ENCODE peak calls at places on chromosomes 7 and 10, in ten cellular contexts. U is cardiac muscle cell, V is GM23338, K is AG04450, C is right lobe of liver, J is thyroid gland, X is breast epithelium, S is psoas muscle, T is ovary, G is neuronal stem cell. B is an unnamed sample.

GRCh38 chr7:2142386-2142785 is 90.4 kb downstream of the MAD1L1 start:
- DNase-seq in U (no peak), V (no peak), K (no peak), C (peak; percentile 46), J (no peak), X (no peak), S (no peak), T (no peak), G (no peak), B (no peak)

GRCh38 chr7:41114166-41114565 is 588.7 kb downstream of the INHBA start:
- DNase-seq in U (no peak), V (no peak), K (peak; percentile 78), C (no peak), J (no peak), X (no peak), S (no peak), T (no peak), G (no peak), B (no peak)

GRCh38 chr7:91286432-91286831 is 22.2 kb downstream of the FZD1 start:
- DNase-seq in U (peak; percentile 21), V (peak; percentile 46), K (no peak), C (no peak), J (peak; percentile 65), X (no peak), S (no peak), T (no peak), G (no peak), B (no peak)

GRCh38 chr7:1906087-1906830 is 236.2 kb downstream of the ELFN1 start:
- DNase-seq in U (no peak), V (no peak), K (no peak), C (peak; percentile 28), J (no peak), X (no peak), S (peak; percentile 45), T (no peak), G (no peak), B (peak; percentile 35)

GRCh38 chr7:18086165-18087030 is 58.8 kb upstream of the PRPS1L1 start:
- DNase-seq in U (peak; percentile 77), V (peak; percentile 59), K (no peak), C (no peak), J (peak; percentile 34), X (no peak), S (peak; percentile 58), T (no peak), G (peak; percentile 40), B (peak; percentile 50)

GRCh38 chr10:126749030-126749655 is 78.7 kb upstream of the C10orf90 start:
- DNase-seq in U (peak; percentile 82), V (peak; percentile 92), K (peak; percentile 58), C (peak; percentile 79), J (peak; percentile 87), X (no peak), S (peak; percentile 77), T (peak; percentile 11), G (peak; percentile 71), B (peak; percentile 74)

GRCh38 chr10:116659049-116659670 is 38.4 kb downstream of the PNLIPRP2 start:
- DNase-seq in U (no peak), V (no peak), K (no peak), C (no peak), J (no peak), X (no peak), S (no peak), T (no peak), G (no peak), B (no peak)

GRCh38 chr7:2145835-2146580 is 86.7 kb downstream of the MAD1L1 start:
- DNase-seq in U (no peak), V (no peak), K (no peak), C (no peak), J (no peak), X (no peak), S (no peak), T (no peak), G (no peak), B (no peak)

GRCh38 chr7:28701731-28702130 is 256.4 kb downstream of the TRIL start:
- DNase-seq in U (no peak), V (no peak), K (no peak), C (no peak), J (no peak), X (no peak), S (no peak), T (no peak), G (no peak), B (no peak)

GRCh38 chr10:97895084-97895483 is 45.4 kb downstream of the GOLGA7B start:
- DNase-seq in U (no peak), V (no peak), K (no peak), C (no peak), J (no peak), X (no peak), S (no peak), T (no peak), G (no peak), B (no peak)

GRCh38 chr10:133097418-133097817 is 9.7 kb downstream of the ADGRA1 start:
- DNase-seq in U (no peak), V (no peak), K (no peak), C (no peak), J (no peak), X (no peak), S (no peak), T (no peak), G (no peak), B (no peak)
- H3K27me3 ChIP-seq in U (peaks cover 51% of the 10 kb centered on the region), V (no peaks in the 10 kb centered on the region), K (peaks cover 4% of the 10 kb centered on the region), C (no peaks in the 10 kb centered on the region), J (no peaks in the 10 kb centered on the region), X (peaks cover 94% of the 10 kb centered on the region), S (peaks cover 6% of the 10 kb centered on the region), T (no peaks in the 10 kb centered on the region), G (peaks cover 64% of the 10 kb centered on the region), B (peaks cover 72% of the 10 kb centered on the region)

GRCh38 chr7:108138911-108139310 is 8.8 kb upstream of the LAMB4 start:
- DNase-seq in U (no peak), V (no peak), K (no peak), C (no peak), J (no peak), X (no peak), S (no peak), T (no peak), G (no peak), B (no peak)
- H3K27me3 ChIP-seq in U (no peaks in the 10 kb centered on the region), V (no peaks in the 10 kb centered on the region), K (peaks cover 3% of the 10 kb centered on the region), C (no peaks in the 10 kb centered on the region), J (no peaks in the 10 kb centered on the region), X (no peaks in the 10 kb centered on the region), S (no peaks in the 10 kb centered on the region), T (no peaks in the 10 kb centered on the region), G (no peaks in the 10 kb centered on the region), B (no peaks in the 10 kb centered on the region)

DNA sequence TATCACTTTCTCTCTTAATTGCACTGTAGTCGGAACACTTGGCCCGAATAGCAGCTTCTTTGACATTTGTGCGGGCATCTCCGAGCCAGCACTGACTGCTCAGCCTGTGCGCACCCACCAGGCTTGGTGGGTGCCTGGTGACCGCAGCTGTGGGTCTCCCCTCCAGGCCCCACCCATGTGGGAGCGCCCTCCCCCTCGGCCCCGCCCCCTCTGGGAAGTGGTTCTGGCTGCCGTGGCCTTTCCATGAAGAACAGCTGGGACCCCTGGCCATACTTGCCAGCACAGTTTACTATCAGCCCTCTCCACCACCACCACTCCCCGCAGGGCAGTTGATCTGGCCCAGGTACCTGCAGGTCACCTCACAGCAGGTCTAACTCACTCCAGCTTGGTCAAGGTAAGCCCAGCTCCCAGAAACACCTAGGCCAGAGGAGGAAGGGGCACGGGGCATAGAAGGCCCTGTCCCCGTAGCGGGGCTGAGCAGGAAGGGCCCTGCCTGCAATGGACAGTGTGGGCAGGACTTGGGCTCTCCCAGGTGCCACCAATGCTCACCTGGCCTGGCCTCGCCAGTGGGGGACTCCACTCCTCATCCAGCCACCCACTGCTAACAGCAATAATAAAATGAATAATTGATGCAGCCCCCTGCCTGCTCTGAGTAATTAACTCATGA is 5.8 kb downstream of the RASGEF1A start:
- DNase-seq in U (no peak), V (no peak), K (no peak), C (no peak), J (no peak), X (no peak), S (no peak), T (no peak), G (no peak), B (no peak)
- H3K27me3 ChIP-seq in U (peaks cover 40% of the 10 kb centered on the region), V (peaks cover 14% of the 10 kb centered on the region), K (peaks cover 28% of the 10 kb centered on the region), C (no peaks in the 10 kb centered on the region), J (no peaks in the 10 kb centered on the region), X (peaks cover 10% of the 10 kb centered on the region), S (peaks cover 5% of the 10 kb centered on the region), T (no peaks in the 10 kb centered on the region), G (peaks cover 55% of the 10 kb centered on the region), B (peaks cover 35% of the 10 kb centered on the region)

GRCh38 chr10:120103957-120104560 is 211.5 kb downstream of the SEC23IP start:
- DNase-seq in U (no peak), V (no peak), K (no peak), C (no peak), J (no peak), X (no peak), S (no peak), T (no peak), G (no peak), B (no peak)

GRCh38 chr10:120098242-120098930 is 205.9 kb downstream of the SEC23IP start:
- DNase-seq in U (no peak), V (peak; percentile 12), K (no peak), C (no peak), J (no peak), X (no peak), S (no peak), T (no peak), G (no peak), B (no peak)
- H3K27me3 ChIP-seq in U (no peaks in the 10 kb centered on the region), V (no peaks in the 10 kb centered on the region), K (no peaks in the 10 kb centered on the region), C (no peaks in the 10 kb centered on the region), J (no peaks in the 10 kb centered on the region), X (no peaks in the 10 kb centered on the region), S (no peaks in the 10 kb centered on the region), T (no peaks in the 10 kb centered on the region), G (no peaks in the 10 kb centered on the region), B (no peaks in the 10 kb centered on the region)

DNA sequence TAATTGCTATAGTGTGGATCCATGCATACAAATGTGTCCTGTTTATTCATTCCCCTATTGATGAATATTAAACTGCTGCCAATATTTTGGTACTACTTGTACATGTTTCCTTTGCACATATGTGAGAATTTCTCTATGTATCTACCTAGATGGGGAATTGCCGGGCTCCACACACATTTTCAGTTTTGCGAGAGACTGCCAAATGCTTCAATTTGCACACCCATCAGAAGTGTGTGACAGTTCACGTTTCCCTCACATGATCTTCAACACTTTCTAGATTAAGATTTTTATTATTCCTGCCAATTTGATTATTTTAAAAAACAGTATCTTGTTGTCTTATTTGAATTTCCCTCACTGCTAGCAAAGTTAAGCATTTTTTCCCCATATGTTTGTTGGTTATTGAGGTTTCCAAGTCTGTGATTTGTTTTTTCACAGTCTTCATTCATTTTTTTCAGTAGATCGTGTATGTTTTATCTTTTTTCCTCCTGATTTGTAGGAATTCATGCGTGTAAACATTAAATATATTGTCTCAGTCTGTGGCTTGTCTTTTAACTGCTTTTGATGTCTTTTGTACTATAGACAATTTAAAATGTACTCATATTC is 2.4 kb upstream of the KLF14 start:
- DNase-seq in U (no peak), V (no peak), K (no peak), C (no peak), J (no peak), X (no peak), S (no peak), T (no peak), G (no peak), B (no peak)
- H3K27me3 ChIP-seq in U (peaks cover 100% of the 10 kb centered on the region), V (peaks cover 74% of the 10 kb centered on the region), K (peaks cover 57% of the 10 kb centered on the region), C (peaks cover 5% of the 10 kb centered on the region), J (peaks cover 19% of the 10 kb centered on the region), X (peaks cover 88% of the 10 kb centered on the region), S (peaks cover 12% of the 10 kb centered on the region), T (no peaks in the 10 kb centered on the region), G (peaks cover 97% of the 10 kb centered on the region), B (peaks cover 85% of the 10 kb centered on the region)